ENCODE peak calls at places on chromosomes 11 and 22, in five cellular contexts. Z is right atrium auricular region, S is astrocyte of the spinal cord, B is kidney, Y is H9. W is an unnamed sample.
A peak's percentile ranks its signal among the peaks of the same experiment; 100 is the strongest.

GRCh38 chr22:46044718-46045458 is 67.9 kb upstream of the WNT7B start:
- DNase-seq in B (peak; percentile 91), Z (no peak), Y (no peak), S (no peak), W (peak; percentile 23)

GRCh38 chr11:4543561-4543960 is 1.4 kb upstream of the OR52M1 start:
- DNase-seq in Z (no peak), S (no peak), Y (no peak), B (no peak), W (no peak)

GRCh38 chr11:69335010-69335409 is 41.1 kb downstream of the MYEOV start:
- DNase-seq in Z (peak; percentile 38), S (no peak), B (no peak), Y (peak; percentile 11), W (peak; percentile 12)

GRCh38 chr11:27910186-27910941 is 197.6 kb downstream of the KIF18A start:
- DNase-seq in B (no peak), Z (no peak), S (peak; percentile 67), Y (no peak), W (no peak)

GRCh38 chr11:126683766-126684728 is 316.5 kb downstream of the KIRREL3 start:
- DNase-seq in Z (no peak), B (no peak), Y (no peak), S (no peak), W (no peak)

GRCh38 chr11:31492320-31492913 is 17.0 kb downstream of the IMMP1L start:
- DNase-seq in S (peak; percentile 65), Y (no peak), Z (no peak), B (no peak), W (no peak)

GRCh38 chr11:76491644-76492043 is 46.8 kb downstream of the EMSY start:
- DNase-seq in S (no peak), B (no peak), Y (no peak), Z (no peak), W (no peak)

GRCh38 chr11:34565417-34566208 is 52.0 kb upstream of the ELF5 start:
- DNase-seq in B (no peak), Y (peak; percentile 57), Z (no peak), S (no peak), W (no peak)

GRCh38 chr11:64745523-64746328 is 1.8 kb upstream of the RASGRP2 start:
- DNase-seq in B (peak; percentile 98), S (peak; percentile 56), Z (peak; percentile 92), Y (peak; percentile 91), W (peak; percentile 63)

GRCh38 chr11:108912587-108912986 is 247.7 kb downstream of the DDX10 start:
- DNase-seq in S (no peak), Y (no peak), Z (no peak), B (no peak), W (no peak)

GRCh38 chr11:129814244-129814992 is 1.2 kb upstream of the TMEM45B start:
- DNase-seq in Z (no peak), B (no peak), Y (no peak), S (no peak), W (no peak)

GRCh38 chr22:21646608-21647590 is 4.8 kb downstream of the SDF2L1 start:
- DNase-seq in S (peak; percentile 75), B (no peak), Y (peak; percentile 77), Z (peak; percentile 85), W (peak; percentile 62)

GRCh38 chr11:15493921-15494630 is 379.4 kb downstream of the INSC start:
- DNase-seq in B (no peak), Y (no peak), S (peak; percentile 47), Z (no peak), W (no peak)

GRCh38 chr11:46332568-46333128 is 14.6 kb upstream of the DGKZ start:
- DNase-seq in S (no peak), Z (no peak), B (no peak), Y (peak; percentile 53), W (no peak)

GRCh38 chr11:10678106-10678505 is 15.4 kb downstream of the IRAG1 start:
- DNase-seq in S (no peak), Z (no peak), B (no peak), Y (no peak), W (no peak)

GRCh38 chr22:19886605-19887250 is 32.1 kb upstream of the GNB1L start:
- DNase-seq in B (peak; percentile 67), Z (no peak), S (peak; percentile 32), Y (no peak), W (no peak)

GRCh38 chr22:49099496-49100124 is 728.1 kb downstream of the BRD1 start:
- DNase-seq in Z (no peak), B (peak; percentile 37), Y (no peak), S (no peak), W (no peak)

GRCh38 chr11:128299132-128299726 is 288.1 kb downstream of the ETS1 start:
- DNase-seq in Y (no peak), S (peak; percentile 58), B (no peak), Z (no peak), W (no peak)

GRCh38 chr22:30430933-30431332 is 5.4 kb downstream of the MTFP1 start:
- DNase-seq in S (no peak), B (peak; percentile 39), Z (no peak), Y (peak; percentile 36), W (no peak)

GRCh38 chr11:28140689-28141455 is 32.7 kb downstream of the METTL15 start:
- DNase-seq in B (no peak), Y (no peak), Z (no peak), S (no peak), W (no peak)

GRCh38 chr11:107957109-107957588 is 28.9 kb downstream of the RAB39A start:
- DNase-seq in B (no peak), Y (no peak), Z (peak; percentile 59), S (no peak), W (no peak)

GRCh38 chr11:126355926-126356897 is 726 bp downstream of the ST3GAL4 start:
- DNase-seq in S (no peak), Z (no peak), B (no peak), Y (no peak), W (no peak)

GRCh38 chr11:96055706-96056387 is 131.9 kb upstream of the MTMR2 start:
- DNase-seq in Z (no peak), Y (no peak), B (no peak), S (peak; percentile 70), W (no peak)

GRCh38 chr11:16632295-16633200 is 105.9 kb upstream of the C11orf58 start:
- DNase-seq in S (peak; percentile 23), Z (no peak), Y (peak; percentile 57), B (no peak), W (no peak)

GRCh38 chr22:36644333-36644757 is 59.2 kb downstream of the CACNG2 start:
- DNase-seq in S (peak; percentile 91), Y (peak; percentile 69), Z (no peak), B (no peak), W (no peak)

GRCh38 chr11:63870351-63871197 is 31.7 kb downstream of the MARK2 start:
- DNase-seq in Y (no peak), B (peak; percentile 45), Z (no peak), S (no peak), W (no peak)

GRCh38 chr11:13269775-13270174 is 7.8 kb upstream of the BMAL1 start:
- DNase-seq in Y (no peak), Z (no peak), S (peak; percentile 77), B (no peak), W (no peak)

GRCh38 chr22:45451988-45452387 is 38.5 kb downstream of the RIBC2 start:
- DNase-seq in Y (no peak), S (no peak), Z (no peak), B (no peak), W (no peak)

DNA sequence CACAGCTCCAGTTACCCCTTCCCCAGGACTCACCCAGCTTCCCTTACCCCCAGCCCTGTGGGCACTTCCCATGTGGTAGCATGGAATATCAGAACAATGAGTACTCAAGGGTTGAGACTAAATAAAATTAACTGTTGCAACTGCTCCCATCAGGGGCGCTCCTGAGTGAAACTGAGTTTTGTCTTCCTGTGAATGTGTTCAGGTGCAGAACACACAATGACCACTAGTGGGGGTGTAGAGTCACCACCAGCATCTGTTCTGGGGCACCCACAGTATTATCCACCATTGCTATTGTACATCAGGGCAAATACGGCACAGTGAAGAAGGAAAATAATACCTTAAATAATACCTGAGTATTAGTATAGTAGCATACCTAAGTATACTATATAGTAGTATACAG is 689.7 kb downstream of the TBC1D22A start:
- DNase-seq in Y (no peak), S (no peak), B (no peak), Z (no peak), W (no peak)
- TF ChIP-seq CTCF in Y (peak; percentile 35), S (peak; percentile 16), B (no peak), Z (no peak), W (no peak)

GRCh38 chr11:104826772-104827171 is 71.5 kb downstream of the CASP12 start:
- DNase-seq in S (no peak), B (no peak), Y (no peak), Z (no peak), W (no peak)

GRCh38 chr11:104819603-104820002 is 78.7 kb downstream of the CASP12 start:
- DNase-seq in Z (no peak), B (no peak), Y (no peak), S (no peak), W (no peak)

DNA sequence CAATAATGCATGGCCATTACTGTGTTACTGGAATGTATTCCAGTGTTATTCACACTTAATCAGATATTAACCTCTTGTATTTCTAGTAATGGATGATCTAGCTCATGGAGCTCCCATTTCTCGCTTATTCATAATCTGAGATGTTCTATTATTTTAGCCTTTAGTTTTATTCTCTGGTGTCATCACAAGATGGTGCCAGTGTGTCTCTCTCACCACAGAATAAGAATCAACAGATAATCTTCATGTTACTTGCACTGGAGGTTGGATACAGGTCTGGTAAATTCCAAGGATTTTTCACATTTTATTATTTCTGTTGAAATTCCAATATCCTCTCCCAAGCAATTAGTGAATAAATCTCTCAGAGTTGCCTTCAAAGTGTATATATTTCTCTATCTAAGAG is 74.6 kb downstream of the CASP12 start:
- DNase-seq in Y (no peak), S (no peak), B (no peak), Z (no peak), W (no peak)
- TF ChIP-seq CTCF in Y (no peak), S (no peak), B (no peak), Z (no peak), W (no peak)

GRCh38 chr11:113022267-113022666 is 61.0 kb downstream of the NCAM1 start:
- DNase-seq in Y (no peak), S (no peak), B (no peak), Z (no peak), W (no peak)
- TF ChIP-seq CTCF in Y (no peak), S (no peak), B (no peak), Z (no peak), W (no peak)

DNA sequence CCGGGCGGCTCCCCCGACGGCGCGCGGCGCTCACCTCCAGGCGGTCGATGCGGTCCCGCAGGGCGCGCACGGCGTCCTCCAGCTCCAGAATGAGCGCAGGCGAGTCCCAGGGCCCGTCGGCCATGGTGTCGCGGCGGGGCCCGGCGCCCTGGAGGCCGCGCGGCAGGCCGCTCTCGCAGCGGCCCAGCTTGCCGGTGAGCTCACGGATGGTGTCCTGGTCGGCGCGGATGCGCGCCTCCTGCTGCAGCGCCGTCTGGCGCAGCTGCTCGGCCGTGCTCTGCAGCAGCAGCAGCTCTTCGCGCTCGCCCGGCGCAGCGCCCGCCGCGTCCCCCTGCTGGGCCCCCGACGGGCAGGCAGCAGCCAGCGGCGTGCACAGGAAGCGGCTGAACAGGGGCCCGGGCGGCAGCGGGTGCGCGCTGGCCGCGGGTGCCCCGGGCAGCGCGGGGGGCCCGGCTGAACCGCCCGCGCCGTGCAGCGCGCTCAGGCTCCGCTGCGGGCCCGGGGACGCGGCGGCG is 570 bp downstream of the NPTXR start:
- DNase-seq in Y (peak; percentile 52), B (no peak), Z (no peak), S (peak; percentile 69), W (no peak)
- TF ChIP-seq CTCF in Y (peak; percentile 37), B (peak; percentile 13), Z (peak; percentile 13), S (peak; percentile 33), W (no peak)